ENCODE peak calls at places on chromosomes 6 and 20, in ten cellular contexts. E, P, N, M, D, A, S, B, J and K are unnamed samples.

GRCh38 chr20:22099348-22099747 is 393.9 kb downstream of the PAX1 start:
- DNase-seq in B (no peak), A (no peak), D (no peak), J (no peak), N (no peak), P (no peak), M (no peak), E (no peak), S (no peak), K (no peak)

GRCh38 chr6:106473807-106474206 is 113.3 kb downstream of the CRYBG1 start:
- DNase-seq in B (no peak), N (no peak), E (peak), D (peak), M (no peak), S (no peak), J (no peak), P (no peak), A (no peak), K (no peak)

GRCh38 chr6:75070244-75070643 is 135.6 kb downstream of the COL12A1 start:
- DNase-seq in E (no peak), P (no peak), A (no peak), J (no peak), D (no peak), B (no peak), S (no peak), N (no peak), M (no peak), K (no peak)

GRCh38 chr6:43970068-43970912 is 157.0 kb downstream of the MRPL14 start:
- DNase-seq in N (no peak), J (no peak), S (peak), P (no peak), E (no peak), D (no peak), M (no peak), A (no peak), B (no peak), K (no peak)

GRCh38 chr6:2680264-2680908 is 70.3 kb downstream of the MYLK4 start:
- DNase-seq in M (no peak), N (no peak), A (no peak), P (no peak), E (no peak), B (no peak), J (no peak), D (no peak), S (no peak), K (no peak)

GRCh38 chr20:17712708-17713107 is 12.9 kb downstream of the BANF2 start:
- DNase-seq in D (peak), J (no peak), E (no peak), S (peak), A (no peak), P (no peak), M (no peak), N (no peak), B (no peak), K (no peak)

GRCh38 chr6:153568601-153569000 is 437.5 kb upstream of the RGS17 start:
- DNase-seq in A (no peak), P (no peak), N (no peak), D (peak), S (no peak), B (no peak), M (no peak), E (peak), J (no peak), K (peak)

GRCh38 chr20:38117635-38118034 is 47.4 kb downstream of the TGM2 start:
- DNase-seq in E (peak), J (no peak), A (no peak), M (no peak), P (no peak), N (no peak), S (peak), D (peak), B (no peak), K (no peak)

GRCh38 chr6:5624256-5624655 is 362.9 kb downstream of the FARS2 start:
- DNase-seq in D (no peak), N (no peak), P (no peak), M (no peak), B (no peak), E (no peak), J (no peak), A (no peak), S (no peak), K (no peak)

GRCh38 chr20:846894-847278 is 13.4 kb downstream of the FAM110A start:
- DNase-seq in P (no peak), B (no peak), J (peak), D (no peak), S (no peak), A (no peak), M (no peak), E (no peak), N (peak), K (no peak)

GRCh38 chr20:15895126-15895525 is 678.1 kb downstream of the KIF16B start:
- DNase-seq in B (no peak), P (no peak), D (peak), A (no peak), S (no peak), N (no peak), M (no peak), J (no peak), E (no peak), K (no peak)

GRCh38 chr6:146146836-146147235 is 118.0 kb downstream of the GRM1 start:
- DNase-seq in B (no peak), J (no peak), S (no peak), M (no peak), D (no peak), E (no peak), P (no peak), A (no peak), N (no peak), K (no peak)

GRCh38 chr6:89412071-89413005 is at the start of gene RRAGD:
- DNase-seq in M (peak), A (peak), E (no peak), J (peak), P (peak), D (peak), B (no peak), N (peak), S (no peak), K (no peak)

GRCh38 chr6:133957780-133958242 is 4.8 kb downstream of the TBPL1 start:
- DNase-seq in N (no peak), P (peak), B (no peak), A (no peak), J (no peak), S (no peak), D (no peak), E (no peak), M (no peak), K (no peak)

GRCh38 chr6:24667378-24667803 is 514 bp downstream of the ACOT13 start:
- DNase-seq in J (no peak), A (no peak), M (no peak), D (peak), S (no peak), E (peak), P (no peak), B (no peak), N (peak), K (no peak)

GRCh38 chr6:163951990-163952389 is 537.5 kb downstream of the QKI start:
- DNase-seq in D (no peak), P (no peak), N (no peak), E (no peak), M (no peak), B (no peak), S (no peak), J (no peak), A (no peak), K (no peak)

GRCh38 chr6:42009844-42010184 is 40.5 kb upstream of the TAF8 start:
- DNase-seq in S (no peak), M (no peak), J (no peak), P (peak), D (no peak), A (no peak), E (no peak), B (no peak), N (peak), K (no peak)

GRCh38 chr6:42012501-42013133 is 37.7 kb upstream of the TAF8 start:
- DNase-seq in E (peak), J (no peak), S (no peak), D (peak), N (no peak), A (no peak), B (no peak), P (no peak), M (no peak), K (no peak)

GRCh38 chr6:42007753-42008528 is 42.4 kb upstream of the TAF8 start:
- DNase-seq in P (no peak), B (no peak), E (no peak), N (peak), D (no peak), M (no peak), A (no peak), S (no peak), J (no peak), K (no peak)

GRCh38 chr6:42010909-42011308 is 39.4 kb upstream of the TAF8 start:
- DNase-seq in D (no peak), S (no peak), N (no peak), P (no peak), J (no peak), B (no peak), M (no peak), E (no peak), A (no peak), K (no peak)

GRCh38 chr6:42010185-42010872 is 40.0 kb upstream of the TAF8 start:
- DNase-seq in D (no peak), P (peak), S (no peak), B (no peak), N (peak), M (no peak), A (no peak), J (no peak), E (peak), K (no peak)
- H3K4me3 ChIP-seq in D (no peak), P (no peak), S (no peak), B (no peak), N (peak), M (no peak), A (no peak), J (no peak), E (no peak), K (no peak)

DNA sequence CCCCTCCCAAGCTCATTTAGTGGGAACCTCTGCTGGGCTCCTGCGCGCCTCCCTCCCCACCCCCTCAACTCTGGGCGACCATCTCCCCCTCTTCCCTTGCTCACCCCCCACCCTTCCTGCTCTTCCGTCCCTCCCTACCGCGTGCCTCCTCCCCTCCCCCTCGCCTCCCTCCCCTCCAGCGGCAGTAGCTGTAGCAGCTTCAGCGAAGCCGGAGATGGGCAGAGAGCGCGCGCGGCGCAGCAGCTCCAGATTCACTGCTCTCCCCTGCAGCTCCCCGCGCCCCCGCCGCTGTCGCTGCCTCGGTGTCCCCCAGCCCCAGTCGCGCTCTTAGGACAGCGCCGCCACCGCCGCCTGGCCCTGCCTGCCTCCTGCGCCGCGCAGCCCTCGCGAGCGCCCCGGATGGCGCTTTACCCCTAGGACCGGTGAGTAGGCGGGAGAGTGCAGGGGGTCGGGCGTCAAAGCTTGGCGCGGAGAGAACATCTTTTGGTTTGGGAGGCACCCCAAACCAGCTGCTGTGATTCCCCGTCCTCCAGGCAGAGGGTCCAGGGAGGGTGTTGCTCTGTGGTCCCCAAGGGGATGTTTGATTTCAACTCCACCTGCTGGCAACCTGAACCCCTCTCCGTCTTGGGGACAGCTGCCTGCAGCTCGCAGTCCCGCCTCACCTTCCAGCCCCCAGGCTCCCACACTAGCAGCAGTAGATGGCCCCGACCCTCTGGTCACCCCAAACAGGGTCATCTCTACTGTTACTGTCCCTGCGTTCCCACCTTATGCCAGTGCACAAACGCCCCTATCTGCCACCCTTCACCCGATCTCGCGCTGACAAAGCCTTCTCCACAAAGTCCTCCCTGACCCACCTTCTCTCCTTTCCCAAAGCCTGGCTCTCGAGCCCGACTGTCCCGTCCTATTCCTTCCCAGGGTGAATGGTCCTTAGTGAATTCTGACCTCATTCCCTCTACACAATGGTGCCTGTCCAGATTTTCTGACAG is at the start of gene FUT9:
- DNase-seq in M (peak), P (no peak), E (no peak), N (no peak), B (no peak), D (no peak), S (no peak), A (no peak), J (no peak), K (no peak)
- H3K4me3 ChIP-seq in M (peak), P (no peak), E (no peak), N (no peak), B (no peak), D (no peak), S (no peak), A (no peak), J (peak), K (no peak)

DNA sequence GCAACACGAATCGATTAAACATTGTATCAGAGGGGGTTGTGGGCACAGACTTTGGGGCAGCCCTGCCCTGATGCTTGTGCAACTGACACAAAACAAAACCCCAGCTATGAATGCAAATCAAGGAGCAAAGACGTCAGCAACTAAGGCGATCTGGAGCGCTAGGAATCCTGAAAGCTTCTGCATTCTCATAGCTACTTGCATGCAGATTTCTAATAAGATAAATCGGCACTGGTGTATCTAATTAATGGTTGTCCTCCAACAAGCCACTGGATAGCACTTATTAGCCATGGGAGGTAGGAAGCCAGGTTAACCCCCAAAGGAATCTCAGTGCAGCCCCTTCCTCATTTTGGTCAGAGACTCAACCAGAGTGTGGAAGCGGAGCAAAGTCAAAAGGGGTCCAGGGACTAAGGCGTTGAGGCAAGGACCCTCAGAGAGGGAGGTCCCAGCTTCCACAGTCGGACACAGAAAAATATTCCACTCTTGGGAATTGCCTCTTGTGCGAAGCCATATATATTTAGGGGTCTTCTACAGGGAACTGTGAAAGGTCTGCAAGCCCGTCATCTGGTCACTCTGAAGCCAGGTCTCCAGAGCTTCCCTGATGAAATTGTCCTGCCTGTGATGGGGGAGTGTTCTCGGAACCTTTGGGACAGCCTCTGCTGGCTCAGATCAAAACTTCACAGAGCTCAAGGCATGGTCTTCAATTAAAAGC is 160.9 kb downstream of the TBXT start:
- DNase-seq in P (no peak), D (peak), N (no peak), A (no peak), E (peak), M (no peak), J (no peak), B (no peak), S (no peak), K (no peak)
- H3K4me3 ChIP-seq in P (no peak), D (peak), N (no peak), A (peak), E (peak), M (peak), J (no peak), B (peak), S (peak), K (no peak)

DNA sequence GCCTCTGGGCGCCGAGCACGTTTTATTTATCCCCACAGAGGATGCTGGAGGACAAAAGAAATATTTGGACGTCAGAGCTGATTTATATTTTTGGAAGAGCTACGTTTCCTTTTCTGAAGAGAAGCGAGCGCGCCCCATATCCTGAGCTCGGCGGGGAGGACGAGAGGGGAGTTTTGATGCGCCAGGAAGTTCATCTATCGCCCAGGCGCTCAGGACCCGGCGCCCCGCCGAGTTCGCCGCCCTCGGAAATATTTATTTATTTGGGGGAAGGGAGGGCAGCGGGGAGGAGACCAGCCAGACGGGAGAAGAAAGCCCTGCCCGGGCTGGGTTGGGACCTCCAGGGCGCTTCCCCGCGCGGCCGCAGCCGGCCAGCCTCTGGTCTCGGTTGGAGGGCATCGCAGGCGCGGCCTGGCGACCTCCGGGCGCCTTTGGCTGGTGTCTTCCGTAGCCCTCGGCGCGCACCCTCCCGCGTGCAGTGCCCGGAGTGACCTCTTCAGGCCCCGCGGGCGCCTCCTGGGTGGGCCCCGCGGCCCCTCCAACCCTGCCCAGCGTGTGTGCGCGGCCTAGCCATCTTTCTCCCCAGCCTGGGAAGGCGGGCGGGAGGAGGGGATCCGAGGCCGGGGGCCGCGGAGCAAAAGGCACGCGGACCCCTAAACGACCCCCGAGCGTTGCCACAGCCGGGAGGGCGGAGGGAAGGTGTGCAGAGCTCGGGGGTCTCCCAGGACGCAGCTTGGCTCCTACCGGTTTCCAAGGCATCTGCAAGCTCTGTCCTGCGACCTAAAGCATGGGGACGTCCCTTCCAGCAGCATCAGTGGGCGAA is 5.4 kb upstream of the FOXF2 start:
- DNase-seq in S (peak), M (no peak), A (no peak), B (no peak), J (no peak), P (no peak), E (no peak), D (no peak), N (no peak), K (no peak)
- H3K4me3 ChIP-seq in S (peak), M (no peak), A (no peak), B (peak), J (no peak), P (no peak), E (no peak), D (no peak), N (no peak), K (no peak)

DNA sequence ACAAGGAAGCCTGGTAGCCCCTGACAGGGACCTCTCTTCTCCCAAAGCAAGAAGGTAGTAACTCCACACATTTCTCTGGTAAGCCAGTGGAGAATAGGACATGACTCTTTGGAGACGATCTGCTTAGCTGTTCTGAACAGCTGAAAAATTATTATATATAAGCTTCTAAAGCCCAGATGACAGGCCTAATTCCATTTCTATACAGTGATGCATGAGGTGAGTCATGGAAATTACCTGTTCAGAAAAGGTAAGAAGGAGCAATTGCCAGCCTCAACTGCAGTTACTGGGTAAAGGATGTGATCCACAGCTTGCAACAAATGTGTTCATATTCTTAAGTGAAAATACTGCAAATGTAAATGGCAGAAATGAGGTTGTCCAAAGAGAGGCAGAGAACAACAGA is 54.0 kb downstream of the PREP start:
- DNase-seq in M (no peak), B (no peak), J (no peak), E (no peak), S (no peak), D (no peak), P (no peak), A (no peak), N (no peak), K (no peak)
- H3K4me3 ChIP-seq in M (no peak), B (no peak), J (no peak), E (no peak), S (no peak), D (no peak), P (no peak), A (no peak), N (no peak), K (no peak)

DNA sequence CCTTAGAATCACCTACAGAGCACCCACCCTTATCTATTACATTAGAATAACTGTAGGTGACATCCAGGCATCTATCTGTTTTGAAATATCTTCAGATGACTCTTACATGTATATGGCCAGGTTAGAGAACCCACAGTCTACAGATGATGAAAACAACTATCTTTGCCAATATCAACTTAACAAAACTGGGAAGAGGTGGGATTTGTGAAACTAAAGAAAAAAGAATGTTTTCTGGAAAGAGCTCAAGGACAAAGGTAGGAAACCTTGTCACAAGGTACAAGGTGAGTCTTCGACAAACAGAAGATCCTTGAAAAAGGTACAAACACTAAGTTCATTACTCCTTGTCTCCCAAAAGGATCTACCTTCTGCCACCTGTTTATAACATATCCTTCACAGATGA is 47.0 kb upstream of the DST start:
- DNase-seq in B (no peak), J (no peak), P (no peak), M (no peak), E (no peak), N (no peak), A (no peak), D (no peak), S (no peak), K (no peak)
- H3K4me3 ChIP-seq in B (no peak), J (no peak), P (no peak), M (peak), E (no peak), N (no peak), A (no peak), D (peak), S (no peak), K (no peak)